ENCODE peak calls at places on chromosomes 11 and 22, in six cellular contexts. K, V, M, Q, L and Y are unnamed samples.

GRCh38 chr11:121226415-121227263 is 65.9 kb upstream of the SC5D start:
- DNase-seq in K (no peak), V (no peak), M (no peak), Q (no peak), L (no peak), Y (no peak)

GRCh38 chr11:30377347-30377746 is 54.4 kb downstream of the ARL14EP start:
- DNase-seq in K (no peak), V (no peak), M (no peak), Q (no peak), L (no peak), Y (no peak)

GRCh38 chr11:30583505-30584280 is 2.5 kb downstream of the MPPED2 start:
- DNase-seq in K (no peak), V (no peak), M (no peak), Q (no peak), L (no peak), Y (peak; percentile 69)

GRCh38 chr11:116636341-116636968 is 136.3 kb downstream of the BUD13 start:
- DNase-seq in K (no peak), V (no peak), M (no peak), Q (no peak), L (no peak), Y (no peak)

GRCh38 chr11:36352919-36353318 is 56.8 kb downstream of the PRR5L start:
- DNase-seq in K (no peak), V (no peak), M (no peak), Q (no peak), L (no peak), Y (no peak)

GRCh38 chr11:48031602-48032001 is 51.2 kb downstream of the PTPRJ start:
- DNase-seq in K (no peak), V (no peak), M (no peak), Q (no peak), L (no peak), Y (no peak)

GRCh38 chr11:6240691-6241285 is 1.9 kb downstream of the CNGA4 start:
- DNase-seq in K (no peak), V (no peak), M (no peak), Q (no peak), L (no peak), Y (no peak)

GRCh38 chr11:126815111-126815510 is 185.5 kb downstream of the KIRREL3 start:
- DNase-seq in K (no peak), V (peak; percentile 72), M (no peak), Q (peak; percentile 63), L (no peak), Y (no peak)

GRCh38 chr11:103940542-103940941 is 95.9 kb upstream of the DDI1 start:
- DNase-seq in K (no peak), V (peak; percentile 65), M (peak; percentile 64), Q (peak; percentile 27), L (no peak), Y (no peak)

GRCh38 chr11:34549271-34549670 is 35.7 kb upstream of the ELF5 start:
- DNase-seq in K (no peak), V (no peak), M (no peak), Q (no peak), L (no peak), Y (no peak)

GRCh38 chr11:118610220-118610772 is 2.9 kb downstream of the PHLDB1 start:
- DNase-seq in K (no peak), V (no peak), M (no peak), Q (no peak), L (no peak), Y (no peak)

GRCh38 chr11:69292221-69292648 is 1.7 kb upstream of the MYEOV start:
- DNase-seq in K (no peak), V (no peak), M (peak; percentile 47), Q (no peak), L (peak; percentile 78), Y (peak; percentile 61)

GRCh38 chr11:130848361-130849214 is 67.7 kb downstream of the SNX19 start:
- DNase-seq in K (no peak), V (no peak), M (no peak), Q (no peak), L (no peak), Y (no peak)

GRCh38 chr22:31290494-31291402 is 1.5 kb downstream of the PIK3IP1 start:
- DNase-seq in K (peak; percentile 78), V (peak; percentile 90), M (peak; percentile 85), Q (peak; percentile 78), L (peak; percentile 96), Y (peak; percentile 98)

GRCh38 chr11:36510567-36511020 is 522 bp upstream of the TRAF6 start:
- DNase-seq in K (no peak), V (peak; percentile 32), M (peak; percentile 39), Q (peak; percentile 71), L (no peak), Y (no peak)

GRCh38 chr11:12064136-12064953 is 46.0 kb upstream of the MICAL2 start:
- DNase-seq in K (no peak), V (no peak), M (peak; percentile 45), Q (no peak), L (no peak), Y (no peak)

GRCh38 chr22:20486229-20486628 is 9.4 kb downstream of the KLHL22 start:
- DNase-seq in K (no peak), V (no peak), M (no peak), Q (no peak), L (peak; percentile 55), Y (no peak)

GRCh38 chr11:118913411-118914125 is 12.2 kb downstream of the BCL9L start:
- DNase-seq in K (no peak), V (no peak), M (peak; percentile 44), Q (no peak), L (no peak), Y (peak; percentile 77)

GRCh38 chr11:16989554-16989953 is 24.7 kb downstream of the PLEKHA7 start:
- DNase-seq in K (no peak), V (no peak), M (no peak), Q (no peak), L (no peak), Y (peak; percentile 61)

GRCh38 chr22:25110846-25111578 is 88.6 kb upstream of the CRYBB3 start:
- DNase-seq in K (peak; percentile 91), V (peak; percentile 67), M (peak; percentile 71), Q (peak; percentile 72), L (peak; percentile 50), Y (peak; percentile 92)

GRCh38 chr11:3094223-3094824 is 37.1 kb upstream of the CARS1 start:
- DNase-seq in K (no peak), V (no peak), M (no peak), Q (no peak), L (no peak), Y (peak; percentile 70)
- H3K9ac ChIP-seq in K (no peak overlapping the region), V (no peak overlapping the region), M (no peak overlapping the region), Q (no peak overlapping the region), L (peak overlapping the region; percentile 4), Y (no peak overlapping the region)

DNA sequence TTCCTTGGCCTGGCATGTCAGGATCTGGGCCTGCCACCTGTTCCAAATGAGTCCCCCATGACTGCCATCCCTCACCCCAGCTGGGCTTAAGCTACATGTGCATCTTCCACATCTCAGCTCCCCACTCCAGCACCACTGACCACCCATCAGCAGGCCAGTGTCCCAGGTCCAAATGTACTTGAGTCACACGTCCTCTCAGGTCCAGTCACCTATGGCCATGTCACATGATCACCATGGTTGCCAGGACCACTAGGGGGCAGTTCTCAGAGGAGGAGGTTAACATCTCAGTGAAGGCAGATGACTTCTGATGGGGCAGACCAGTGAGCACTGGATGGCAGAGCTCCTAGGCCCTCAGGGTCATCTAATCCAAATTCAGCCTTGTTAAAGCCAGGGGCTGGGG is 41.9 kb upstream of the WNT11 start:
- DNase-seq in K (no peak), V (no peak), M (peak; percentile 44), Q (no peak), L (peak; percentile 59), Y (peak; percentile 29)
- TF ChIP-seq CTCF in K (peak; percentile 57), V (peak; percentile 20), M (peak; percentile 60), Q (no peak), L (peak; percentile 49), Y (no peak)

DNA sequence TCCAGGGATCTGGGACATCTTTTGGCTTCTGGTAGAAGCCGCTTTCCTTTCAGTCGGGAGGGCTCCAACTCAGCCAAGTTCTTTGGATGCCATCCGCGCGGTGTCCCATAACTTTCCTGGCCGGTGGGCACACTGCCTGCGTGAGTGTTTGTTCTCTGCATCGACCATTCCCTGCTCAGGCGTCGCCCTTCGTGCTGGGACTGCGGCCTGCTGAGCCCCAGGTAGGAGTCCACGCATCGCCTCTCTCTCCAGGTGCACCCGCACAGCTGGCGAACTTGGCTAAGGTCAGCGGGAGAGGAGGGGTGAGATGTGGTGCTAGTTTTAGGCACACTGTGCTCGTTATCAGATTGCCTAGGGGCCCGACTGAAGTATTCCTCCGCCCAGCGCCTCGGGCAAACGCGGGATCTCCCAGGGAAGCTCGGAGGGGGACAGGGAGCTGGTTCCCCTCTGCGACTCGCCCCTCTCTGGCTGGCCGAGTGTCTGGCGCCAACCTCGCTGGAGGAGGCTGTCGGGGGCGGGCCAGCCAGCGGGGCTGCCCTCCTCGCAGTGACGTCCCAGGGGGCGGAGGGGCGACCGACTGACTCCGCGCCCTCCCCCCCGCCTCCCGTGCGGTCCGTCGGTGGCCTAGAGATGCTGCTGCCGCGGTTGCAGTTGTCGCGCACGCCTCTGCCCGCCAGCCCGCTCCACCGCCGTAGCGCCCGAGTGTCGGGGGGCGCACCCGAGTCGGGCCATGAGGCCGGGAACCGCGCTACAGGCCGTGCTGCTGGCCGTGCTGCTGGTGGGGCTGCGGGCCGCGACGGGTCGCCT is at the start of gene LAYN:
- DNase-seq in K (no peak), V (peak; percentile 62), M (no peak), Q (no peak), L (no peak), Y (peak; percentile 88)
- H3K9ac ChIP-seq in K (no peak within 1 kb of the TSS), V (peak within 1 kb of the TSS; percentile 87), M (no peak within 1 kb of the TSS), Q (peak within 1 kb of the TSS; percentile 90), L (no peak within 1 kb of the TSS), Y (no peak within 1 kb of the TSS)

GRCh38 chr11:33006010-33006409 is 9.7 kb upstream of the DEPDC7 start:
- DNase-seq in K (no peak), V (no peak), M (no peak), Q (no peak), L (no peak), Y (no peak)

GRCh38 chr11:33002143-33002542 is 13.5 kb upstream of the DEPDC7 start:
- DNase-seq in K (no peak), V (no peak), M (no peak), Q (no peak), L (no peak), Y (no peak)

GRCh38 chr11:33005175-33005574 is 10.5 kb upstream of the DEPDC7 start:
- DNase-seq in K (no peak), V (no peak), M (no peak), Q (no peak), L (no peak), Y (no peak)

GRCh38 chr11:33001281-33001680 is 14.4 kb upstream of the DEPDC7 start:
- DNase-seq in K (no peak), V (peak; percentile 10), M (no peak), Q (no peak), L (no peak), Y (no peak)

DNA sequence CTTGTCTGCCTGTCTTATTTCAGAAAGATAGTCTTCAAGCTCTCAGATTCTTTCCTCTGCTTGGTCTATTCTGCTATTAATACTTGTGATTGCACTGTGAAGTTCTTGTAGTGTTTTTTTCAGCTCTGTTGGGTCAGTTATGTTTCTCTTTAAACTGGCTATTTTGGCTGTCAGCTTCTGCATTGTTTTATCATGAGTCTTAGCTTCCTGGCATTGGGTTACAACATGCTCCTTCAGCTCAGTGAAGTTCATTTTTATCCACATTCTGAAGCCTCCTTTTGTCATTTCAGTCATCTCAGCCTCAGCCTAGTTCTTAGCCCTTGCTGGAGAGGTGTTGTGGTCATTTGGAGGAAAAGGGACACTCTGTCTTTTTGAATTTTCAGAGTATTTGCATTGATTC is 15.5 kb upstream of the DEPDC7 start:
- DNase-seq in K (no peak), V (peak; percentile 89), M (peak; percentile 57), Q (peak; percentile 87), L (no peak), Y (no peak)
- TF ChIP-seq CTCF in K (no peak), V (no peak), M (no peak), Q (no peak), L (no peak), Y (no peak)

GRCh38 chr11:61871158-61871597 is 20.2 kb downstream of the FADS3 start:
- DNase-seq in K (peak; percentile 64), V (peak; percentile 67), M (peak; percentile 87), Q (peak; percentile 48), L (peak; percentile 88), Y (peak; percentile 92)
- H3K9ac ChIP-seq in K (peak overlapping the region; percentile 13), V (peak overlapping the region; percentile 16), M (no peak overlapping the region), Q (peak overlapping the region; percentile 45), L (peak overlapping the region; percentile 83), Y (no peak overlapping the region)